ENCODE peak calls at places on chromosomes 16 and 17, in four cellular contexts. One of them, this sample, is unnamed. For H3K4me1, the result is how much of the 10 kb centered on the place peaks cover.

GRCh38 chr16:66028505-66029216 is 337.8 kb upstream of the CDH5 start:
- DNase-seq in heart right ventricle: no peak
- DNase-seq in GM12878: no peak
- DNase-seq in body of pancreas: no peak
- DNase-seq in this sample: no peak

GRCh38 chr16:53848277-53848942 is 144.5 kb downstream of the FTO start:
- DNase-seq in body of pancreas: no peak
- DNase-seq in heart right ventricle: no peak
- DNase-seq in GM12878: no peak
- DNase-seq in this sample: no peak

GRCh38 chr17:64022631-64023063 is 2.2 kb upstream of the ICAM2 start:
- DNase-seq in heart right ventricle: no peak
- DNase-seq in body of pancreas: peak
- DNase-seq in GM12878: no peak
- DNase-seq in this sample: no peak

GRCh38 chr17:17181666-17182600 is 24.2 kb downstream of the PLD6 start:
- DNase-seq in body of pancreas: no peak
- DNase-seq in heart right ventricle: no peak
- DNase-seq in GM12878: peak
- DNase-seq in this sample: no peak

GRCh38 chr16:54867302-54867832 is 63.3 kb upstream of the IRX5 start:
- DNase-seq in GM12878: no peak
- DNase-seq in heart right ventricle: no peak
- DNase-seq in body of pancreas: no peak
- DNase-seq in this sample: no peak

GRCh38 chr17:9635340-9635739 is 10.0 kb upstream of the USP43 start:
- DNase-seq in heart right ventricle: no peak
- DNase-seq in body of pancreas: no peak
- DNase-seq in GM12878: no peak
- DNase-seq in this sample: no peak

GRCh38 chr16:83244057-83244456 is 563.7 kb upstream of the HSBP1 start:
- DNase-seq in GM12878: no peak
- DNase-seq in heart right ventricle: no peak
- DNase-seq in body of pancreas: no peak
- DNase-seq in this sample: no peak

GRCh38 chr16:53913920-53914319 is 210.0 kb downstream of the FTO start:
- DNase-seq in heart right ventricle: no peak
- DNase-seq in body of pancreas: no peak
- DNase-seq in GM12878: no peak
- DNase-seq in this sample: no peak

GRCh38 chr16:26396511-26397235 is 670.1 kb upstream of the C16orf82 start:
- DNase-seq in body of pancreas: no peak
- DNase-seq in heart right ventricle: no peak
- DNase-seq in GM12878: no peak
- DNase-seq in this sample: no peak

GRCh38 chr17:82931696-82932060 is 91.9 kb upstream of the ZNF750 start:
- DNase-seq in GM12878: no peak
- DNase-seq in heart right ventricle: peak
- DNase-seq in body of pancreas: peak
- DNase-seq in this sample: no peak

GRCh38 chr16:88379694-88380040 is 3.1 kb upstream of the ZNF469 start:
- DNase-seq in body of pancreas: no peak
- DNase-seq in heart right ventricle: no peak
- DNase-seq in GM12878: no peak
- DNase-seq in this sample: peak

GRCh38 chr17:44398692-44399691 is 9.5 kb upstream of the ITGA2B start:
- DNase-seq in body of pancreas: no peak
- DNase-seq in heart right ventricle: no peak
- DNase-seq in GM12878: no peak
- DNase-seq in this sample: no peak

GRCh38 chr16:28491080-28491969 is 549 bp downstream of the CLN3 start:
- DNase-seq in heart right ventricle: peak
- DNase-seq in body of pancreas: peak
- DNase-seq in GM12878: no peak
- DNase-seq in this sample: peak
- TF ChIP-seq CTCF in heart right ventricle: peak
- TF ChIP-seq CTCF in body of pancreas: peak
- TF ChIP-seq CTCF in GM12878: no peak
- TF ChIP-seq CTCF in this sample: peak

DNA sequence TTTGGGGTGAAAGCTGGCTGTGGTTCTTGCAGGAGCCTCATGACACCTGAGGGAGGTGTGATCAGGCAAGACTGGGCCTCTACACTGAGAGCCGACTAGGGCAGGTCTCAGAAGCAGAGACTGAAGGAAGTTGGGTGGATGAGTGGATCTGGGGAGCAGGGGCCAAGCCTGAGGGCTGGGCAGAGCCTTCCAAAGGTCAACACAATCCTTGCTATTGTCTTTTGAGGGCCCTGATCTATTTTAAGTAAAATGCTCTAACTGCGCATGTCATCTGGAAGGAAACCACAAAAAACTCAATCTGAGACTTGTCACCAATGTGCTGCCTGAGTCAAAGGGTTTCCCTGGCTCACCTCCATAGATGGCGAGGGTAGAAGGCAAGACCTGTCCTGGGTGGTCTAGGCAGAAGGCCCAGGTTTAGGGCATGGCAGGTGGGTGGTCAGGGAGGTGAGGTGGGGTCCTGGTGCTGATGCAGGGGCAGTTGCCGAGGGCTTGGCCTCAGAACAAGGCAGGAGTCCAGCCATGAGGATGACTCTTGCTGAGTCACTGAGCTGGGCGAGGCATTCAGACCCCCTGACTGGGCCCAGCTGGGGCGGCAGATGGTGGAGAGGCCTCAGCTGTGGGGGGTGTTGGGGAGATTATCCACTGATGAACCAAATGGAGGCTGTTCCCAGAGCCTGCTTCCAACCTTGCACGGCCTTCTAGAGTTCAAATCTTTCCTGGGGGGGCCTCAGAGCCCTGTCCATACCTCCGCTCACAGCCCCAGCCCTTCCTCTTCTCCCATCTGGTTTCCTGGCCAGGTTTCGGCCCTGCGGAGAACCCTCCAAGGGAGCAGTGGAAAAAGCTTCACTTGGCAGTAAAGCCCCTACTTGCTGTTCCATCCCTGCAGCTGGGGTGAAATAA is 5.1 kb downstream of the MVP start:
- DNase-seq in GM12878: no peak
- DNase-seq in heart right ventricle: peak
- DNase-seq in body of pancreas: no peak
- DNase-seq in this sample: no peak
- H3K4me3 ChIP-seq in GM12878: no peak
- H3K4me3 ChIP-seq in heart right ventricle: no peak
- H3K4me3 ChIP-seq in body of pancreas: no peak
- H3K4me3 ChIP-seq in this sample: peak

GRCh38 chr17:47994714-47995113 is 23.8 kb downstream of the CDK5RAP3 start:
- DNase-seq in heart right ventricle: no peak
- DNase-seq in body of pancreas: no peak
- DNase-seq in GM12878: no peak
- DNase-seq in this sample: peak

GRCh38 chr17:47996201-47996600 is 25.3 kb downstream of the CDK5RAP3 start:
- DNase-seq in body of pancreas: no peak
- DNase-seq in GM12878: no peak
- DNase-seq in heart right ventricle: no peak
- DNase-seq in this sample: no peak

GRCh38 chr17:47995241-47995935 is 24.5 kb downstream of the CDK5RAP3 start:
- DNase-seq in GM12878: no peak
- DNase-seq in heart right ventricle: no peak
- DNase-seq in body of pancreas: peak
- DNase-seq in this sample: no peak

GRCh38 chr17:47993031-47993546 is 22.2 kb downstream of the CDK5RAP3 start:
- DNase-seq in body of pancreas: no peak
- DNase-seq in heart right ventricle: no peak
- DNase-seq in GM12878: no peak
- DNase-seq in this sample: no peak

GRCh38 chr17:47993964-47994363 is 23.1 kb downstream of the CDK5RAP3 start:
- DNase-seq in heart right ventricle: no peak
- DNase-seq in body of pancreas: peak
- DNase-seq in GM12878: no peak
- DNase-seq in this sample: no peak
- H3K4me1 ChIP-seq in heart right ventricle: under half
- H3K4me1 ChIP-seq in body of pancreas: under half
- H3K4me1 ChIP-seq in GM12878: under half
- H3K4me1 ChIP-seq in this sample: under half

DNA sequence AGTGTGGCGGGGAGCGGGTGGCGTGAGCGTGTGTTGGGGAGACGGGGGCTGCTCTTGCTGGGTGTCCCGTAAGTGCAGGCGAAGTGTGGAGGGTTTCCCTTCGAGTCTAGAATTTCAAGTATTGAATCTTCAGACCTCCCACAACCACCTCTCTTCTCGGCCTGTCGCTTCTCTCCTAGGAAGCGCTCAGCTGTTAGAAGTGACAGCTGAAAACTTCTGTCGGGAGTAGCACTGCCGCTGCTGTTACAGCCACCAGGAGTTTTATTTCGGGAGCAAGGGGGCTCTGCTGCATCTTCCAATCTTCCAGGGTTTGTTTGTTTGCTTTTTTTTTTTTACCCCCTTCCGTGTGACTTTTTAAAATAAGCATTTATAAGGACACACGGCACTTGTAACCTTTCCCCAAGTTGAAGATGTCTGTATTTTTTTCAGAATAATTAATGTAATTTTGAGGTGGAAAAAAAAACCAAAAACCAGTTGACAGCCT is 738 bp downstream of the RPS6KB1 start:
- DNase-seq in body of pancreas: no peak
- DNase-seq in heart right ventricle: no peak
- DNase-seq in GM12878: no peak
- DNase-seq in this sample: no peak
- TF ChIP-seq CTCF in body of pancreas: no peak
- TF ChIP-seq CTCF in heart right ventricle: no peak
- TF ChIP-seq CTCF in GM12878: no peak
- TF ChIP-seq CTCF in this sample: no peak

GRCh38 chr17:74215332-74215727 is 2.0 kb downstream of the TTYH2 start:
- DNase-seq in GM12878: no peak
- DNase-seq in body of pancreas: no peak
- DNase-seq in heart right ventricle: peak
- DNase-seq in this sample: no peak
- H3K4me3 ChIP-seq in GM12878: peak
- H3K4me3 ChIP-seq in body of pancreas: no peak
- H3K4me3 ChIP-seq in heart right ventricle: peak
- H3K4me3 ChIP-seq in this sample: no peak

This sample was measured in lower lobe of right lung.